ENCODE peak calls at places on chromosome 12, in six cellular contexts. D, C, I, R, K and V are unnamed samples.

GRCh38 chr12:114700392-114701103 is 16.6 kb upstream of the TBX3 start:
- DNase-seq in C (peak), R (no peak), I (no peak), D (peak), K (no peak), V (no peak)

GRCh38 chr12:107164392-107164791 is 71.0 kb upstream of the CRY1 start:
- DNase-seq in R (no peak), C (no peak), K (no peak), I (no peak), D (no peak), V (no peak)

GRCh38 chr12:108826115-108826806 is 31.1 kb downstream of the SSH1 start:
- DNase-seq in I (peak), R (peak), D (peak), K (no peak), C (no peak), V (peak)

GRCh38 chr12:127485528-127485927 is 781.4 kb upstream of the TMEM132C start:
- DNase-seq in I (peak), D (no peak), K (peak), C (peak), R (no peak), V (no peak)

GRCh38 chr12:121805171-121805687 is 1.4 kb downstream of the SETD1B start:
- DNase-seq in R (no peak), C (peak), K (peak), I (peak), D (peak), V (no peak)

GRCh38 chr12:132186857-132187620 is 42.8 kb downstream of the NOC4L start:
- DNase-seq in K (peak), C (no peak), R (no peak), D (peak), I (no peak), V (no peak)

GRCh38 chr12:55822228-55822627 is 4.4 kb downstream of the ORMDL2 start:
- DNase-seq in R (no peak), C (peak), K (peak), D (no peak), I (no peak), V (peak)

GRCh38 chr12:46384451-46385301 is 12.1 kb upstream of the SLC38A2 start:
- DNase-seq in K (peak), I (peak), R (no peak), D (no peak), C (peak), V (no peak)

GRCh38 chr12:55446334-55446733 is 2.5 kb downstream of the OR6C2 start:
- DNase-seq in K (peak), D (no peak), C (no peak), I (no peak), R (no peak), V (no peak)

GRCh38 chr12:21751517-21751916 is 23.0 kb downstream of the KCNJ8 start:
- DNase-seq in R (no peak), C (no peak), K (no peak), D (no peak), I (peak), V (no peak)

GRCh38 chr12:131818821-131819585 is 9.2 kb upstream of the MMP17 start:
- DNase-seq in I (peak), D (no peak), K (no peak), C (no peak), R (no peak), V (no peak)

GRCh38 chr12:57894577-57895292 is 46.6 kb upstream of the ATP23 start:
- DNase-seq in C (peak), I (no peak), D (no peak), R (no peak), K (no peak), V (no peak)

GRCh38 chr12:82996168-82996812 is 309.6 kb downstream of the TMTC2 start:
- DNase-seq in R (no peak), I (no peak), D (no peak), K (peak), C (no peak), V (no peak)

GRCh38 chr12:58034311-58034710 is 92.9 kb downstream of the ATP23 start:
- DNase-seq in D (no peak), R (no peak), K (peak), C (no peak), I (no peak), V (no peak)

GRCh38 chr12:106304797-106305196 is 2.3 kb downstream of the TCP11L2 start:
- DNase-seq in D (no peak), R (no peak), K (no peak), C (peak), I (no peak), V (no peak)

GRCh38 chr12:106600503-106600902 is 17.7 kb downstream of the RFX4 start:
- DNase-seq in C (peak), K (no peak), D (no peak), I (no peak), R (no peak), V (no peak)

GRCh38 chr12:121829250-121829918 is 25.6 kb downstream of the SETD1B start:
- DNase-seq in C (no peak), I (no peak), D (no peak), R (no peak), K (no peak), V (no peak)

GRCh38 chr12:31929140-31929526 is 30.1 kb upstream of the RESF1 start:
- DNase-seq in I (no peak), D (no peak), K (no peak), C (no peak), R (no peak), V (no peak)

GRCh38 chr12:31928246-31929139 is 30.7 kb upstream of the RESF1 start:
- DNase-seq in D (no peak), R (no peak), K (no peak), C (no peak), I (no peak), V (no peak)

DNA sequence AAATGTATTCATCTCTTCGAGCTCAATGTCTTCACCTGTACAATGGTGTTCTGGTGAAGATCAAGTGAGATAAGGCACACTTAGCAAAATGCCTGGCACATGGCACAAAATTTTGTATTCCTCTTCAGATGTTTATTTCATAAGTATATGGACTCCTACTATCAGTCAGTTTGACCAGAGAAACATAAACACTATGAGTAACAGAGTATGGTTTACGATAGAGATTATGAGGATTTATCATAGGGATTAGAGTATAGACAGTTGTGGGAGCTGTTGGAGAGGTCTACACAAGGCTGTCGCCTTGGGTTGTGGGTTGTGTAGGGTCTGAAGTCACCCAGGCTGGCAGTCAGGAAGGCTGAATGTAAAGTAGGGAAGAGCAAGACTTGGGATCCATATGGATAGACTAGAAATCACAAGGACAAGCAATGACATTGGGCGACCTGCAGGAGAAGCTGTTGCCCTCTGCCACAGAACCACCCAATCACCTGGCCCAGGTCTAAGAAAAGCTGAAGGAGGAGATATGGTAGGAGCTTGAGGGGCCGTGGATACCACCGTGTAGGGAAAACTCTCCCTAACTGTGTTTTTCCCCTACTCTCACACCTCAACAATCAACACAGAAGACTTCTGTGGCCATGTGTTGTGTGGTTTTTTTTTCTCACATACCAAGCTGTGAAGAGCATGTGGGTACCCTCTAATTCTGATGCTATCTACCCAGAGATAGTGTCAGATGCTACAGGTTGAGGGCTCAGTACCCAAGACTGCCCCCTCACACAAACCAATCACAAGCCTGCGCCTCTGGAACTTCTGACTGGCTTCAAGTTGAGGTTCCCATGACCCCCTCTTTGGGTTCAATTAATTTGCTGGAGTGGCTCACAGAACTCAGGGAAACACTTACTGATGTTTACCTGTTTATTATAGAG is 27.2 kb upstream of the RESF1 start:
- DNase-seq in C (peak), R (no peak), K (no peak), I (no peak), D (no peak), V (no peak)
- TF ChIP-seq CTCF in C (peak), R (no peak), K (no peak), I (no peak), D (no peak), V (no peak)

GRCh38 chr12:25583545-25583944 is 30.5 kb upstream of the LMNTD1 start:
- DNase-seq in D (no peak), C (peak), I (peak), K (peak), R (no peak), V (no peak)
- TF ChIP-seq CTCF in D (peak), C (peak), I (peak), K (peak), R (no peak), V (no peak)

GRCh38 chr12:48938805-48939204 is 13.5 kb upstream of the FKBP11 start:
- DNase-seq in C (no peak), K (no peak), I (no peak), R (no peak), D (no peak), V (no peak)
- TF ChIP-seq CTCF in C (no peak), K (no peak), I (no peak), R (no peak), D (no peak), V (no peak)

GRCh38 chr12:52646613-52647012 is 5.4 kb downstream of the KRT2 start:
- DNase-seq in K (no peak), I (no peak), D (no peak), C (peak), R (no peak), V (no peak)

GRCh38 chr12:52650520-52651081 is 1.4 kb downstream of the KRT2 start:
- DNase-seq in K (peak), D (no peak), C (peak), I (no peak), R (no peak), V (no peak)

GRCh38 chr12:52648012-52648550 is 3.9 kb downstream of the KRT2 start:
- DNase-seq in C (peak), D (no peak), I (no peak), R (no peak), K (no peak), V (no peak)

GRCh38 chr12:52647601-52648000 is 4.4 kb downstream of the KRT2 start:
- DNase-seq in D (no peak), K (no peak), C (peak), R (no peak), I (no peak), V (no peak)

DNA sequence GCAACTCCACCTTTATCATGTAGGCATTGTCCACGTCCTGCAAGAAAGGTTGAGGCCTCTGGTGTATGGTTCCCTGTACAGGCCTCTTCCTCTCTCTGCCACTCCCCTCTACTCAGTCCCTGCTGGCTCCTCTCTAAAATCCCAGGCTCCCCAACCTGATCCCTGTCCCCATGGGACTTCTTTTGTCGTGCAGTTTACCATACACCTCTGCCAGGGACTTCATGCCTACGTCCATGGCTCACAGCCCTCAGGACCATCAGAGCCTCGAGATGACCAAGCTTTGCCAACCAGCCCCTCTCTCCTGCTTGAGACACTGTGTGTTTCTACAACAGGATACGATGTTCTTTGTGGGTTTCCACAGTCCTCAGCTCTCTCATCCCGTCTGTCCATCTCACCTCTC is 2.9 kb downstream of the KRT2 start:
- DNase-seq in R (no peak), K (no peak), D (no peak), C (peak), I (no peak), V (no peak)
- TF ChIP-seq CTCF in R (no peak), K (no peak), D (no peak), C (no peak), I (no peak), V (no peak)